ENCODE peak calls at places on chromosomes 6 and 20, in five cellular contexts. T, D, C, W and P are unnamed samples.

GRCh38 chr20:32070690-32071213 is 18.7 kb downstream of the HCK start:
- DNase-seq in T (no peak), D (no peak), C (no peak), W (no peak), P (no peak)

GRCh38 chr6:117440558-117441525 is 15.1 kb upstream of the ROS1 start:
- DNase-seq in T (no peak), D (no peak), C (no peak), W (no peak), P (no peak)

GRCh38 chr20:19026121-19026878 is 186.1 kb upstream of the SLC24A3 start:
- DNase-seq in T (no peak), D (no peak), C (no peak), W (no peak), P (peak)

GRCh38 chr6:15588966-15589634 is 73.7 kb downstream of the DTNBP1 start:
- DNase-seq in T (no peak), D (no peak), C (no peak), W (no peak), P (no peak)

GRCh38 chr20:60262967-60263603 is 304.9 kb downstream of the CDH26 start:
- DNase-seq in T (no peak), D (peak), C (peak), W (peak), P (peak)

GRCh38 chr20:43548273-43548880 is 10.4 kb upstream of the SGK2 start:
- DNase-seq in T (no peak), D (no peak), C (no peak), W (no peak), P (no peak)

GRCh38 chr6:144878577-144878976 is 593.4 kb downstream of the UTRN start:
- DNase-seq in T (no peak), D (no peak), C (no peak), W (no peak), P (no peak)

GRCh38 chr6:30789606-30790005 is 45.3 kb upstream of the IER3 start:
- DNase-seq in T (no peak), D (no peak), C (no peak), W (no peak), P (no peak)

GRCh38 chr6:120211955-120212792 is 862.6 kb upstream of the MAN1A1 start:
- DNase-seq in T (no peak), D (no peak), C (no peak), W (no peak), P (no peak)

GRCh38 chr6:21396313-21396712 is 197.2 kb upstream of the SOX4 start:
- DNase-seq in T (no peak), D (no peak), C (no peak), W (no peak), P (no peak)

GRCh38 chr6:38671885-38672467 is 31.0 kb downstream of the GLO1 start:
- DNase-seq in T (peak), D (no peak), C (no peak), W (peak), P (peak)

GRCh38 chr20:41428285-41428684 is 61.7 kb upstream of the EMILIN3 start:
- DNase-seq in T (no peak), D (no peak), C (no peak), W (no peak), P (no peak)